ENCODE peak calls at places on chromosomes 4 and X, in four cellular contexts. One of them, this sample, is unnamed. For H3K27me3 and H3K4me1, the result is how much of the 10 kb centered on the place peaks cover.

GRCh38 chr4:140098481-140099132 is 55.4 kb downstream of the MAML3 start:
- DNase-seq in sigmoid colon: no peak
- DNase-seq in tibial nerve: no peak
- DNase-seq in suprapubic skin: no peak
- DNase-seq in this sample: no peak

GRCh38 chr4:513327-513726 is 14.3 kb downstream of the PIGG start:
- DNase-seq in sigmoid colon: peak
- DNase-seq in suprapubic skin: no peak
- DNase-seq in tibial nerve: no peak
- DNase-seq in this sample: no peak

GRCh38 chr4:138773321-138773720 is 242.3 kb upstream of the NOCT start:
- DNase-seq in tibial nerve: no peak
- DNase-seq in sigmoid colon: no peak
- DNase-seq in suprapubic skin: no peak
- DNase-seq in this sample: no peak

GRCh38 chr4:12545845-12546244 is 938.3 kb downstream of the RAB28 start:
- DNase-seq in tibial nerve: no peak
- DNase-seq in sigmoid colon: no peak
- DNase-seq in suprapubic skin: no peak
- DNase-seq in this sample: no peak

GRCh38 chr4:5712517-5712916 is 1.5 kb downstream of the EVC start:
- DNase-seq in suprapubic skin: no peak
- DNase-seq in tibial nerve: no peak
- DNase-seq in sigmoid colon: no peak
- DNase-seq in this sample: no peak

GRCh38 chr4:147362868-147363440 is 117.9 kb upstream of the EDNRA start:
- DNase-seq in sigmoid colon: peak
- DNase-seq in tibial nerve: peak
- DNase-seq in suprapubic skin: no peak
- DNase-seq in this sample: no peak

GRCh38 chr4:129900430-129900953 is 804.5 kb downstream of the C4orf33 start:
- DNase-seq in tibial nerve: no peak
- DNase-seq in suprapubic skin: no peak
- DNase-seq in sigmoid colon: no peak
- DNase-seq in this sample: no peak

GRCh38 chr4:89434364-89434988 is 126.9 kb upstream of the GPRIN3 start:
- DNase-seq in tibial nerve: no peak
- DNase-seq in sigmoid colon: no peak
- DNase-seq in suprapubic skin: no peak
- DNase-seq in this sample: no peak

GRCh38 chrX:19017271-19017670 is 33.4 kb upstream of the PHKA2 start:
- DNase-seq in tibial nerve: no peak
- DNase-seq in sigmoid colon: no peak
- DNase-seq in suprapubic skin: no peak
- DNase-seq in this sample: no peak

GRCh38 chrX:130771648-130772312 is 131.2 kb downstream of the ENOX2 start:
- DNase-seq in tibial nerve: no peak
- DNase-seq in suprapubic skin: no peak
- DNase-seq in sigmoid colon: no peak
- DNase-seq in this sample: no peak

GRCh38 chr4:39062094-39062493 is at the start of gene KLHL5:
- DNase-seq in sigmoid colon: no peak
- DNase-seq in tibial nerve: no peak
- DNase-seq in suprapubic skin: no peak
- DNase-seq in this sample: no peak

GRCh38 chrX:150763303-150763797 is 70.2 kb downstream of the MTMR1 start:
- DNase-seq in suprapubic skin: no peak
- DNase-seq in tibial nerve: no peak
- DNase-seq in sigmoid colon: no peak
- DNase-seq in this sample: no peak

GRCh38 chr4:155964016-155964891 is 10.6 kb upstream of the CTSO start:
- DNase-seq in suprapubic skin: no peak
- DNase-seq in tibial nerve: no peak
- DNase-seq in sigmoid colon: no peak
- DNase-seq in this sample: no peak

GRCh38 chr4:175953960-175954521 is 111.6 kb upstream of the WDR17 start:
- DNase-seq in tibial nerve: no peak
- DNase-seq in sigmoid colon: no peak
- DNase-seq in suprapubic skin: no peak
- DNase-seq in this sample: no peak

GRCh38 chr4:164193676-164194075 is 560.3 kb upstream of the SMIM31 start:
- DNase-seq in suprapubic skin: no peak
- DNase-seq in tibial nerve: no peak
- DNase-seq in sigmoid colon: no peak
- DNase-seq in this sample: no peak

GRCh38 chr4:164203476-164203875 is 550.5 kb upstream of the SMIM31 start:
- DNase-seq in suprapubic skin: no peak
- DNase-seq in tibial nerve: no peak
- DNase-seq in sigmoid colon: no peak
- DNase-seq in this sample: no peak

GRCh38 chr4:164192844-164193243 is 561.1 kb upstream of the SMIM31 start:
- DNase-seq in sigmoid colon: no peak
- DNase-seq in suprapubic skin: no peak
- DNase-seq in tibial nerve: no peak
- DNase-seq in this sample: no peak

GRCh38 chr4:164197556-164197955 is 556.4 kb upstream of the SMIM31 start:
- DNase-seq in sigmoid colon: no peak
- DNase-seq in tibial nerve: no peak
- DNase-seq in suprapubic skin: no peak
- DNase-seq in this sample: no peak
- TF ChIP-seq EP300 in sigmoid colon: no peak
- TF ChIP-seq EP300 in tibial nerve: no peak
- TF ChIP-seq EP300 in suprapubic skin: no peak
- TF ChIP-seq EP300 in this sample: no peak

GRCh38 chr4:10285028-10285427 is 168.4 kb upstream of the WDR1 start:
- DNase-seq in tibial nerve: no peak
- DNase-seq in sigmoid colon: no peak
- DNase-seq in suprapubic skin: no peak
- DNase-seq in this sample: no peak
- H3K27me3 ChIP-seq in tibial nerve: under half
- H3K27me3 ChIP-seq in sigmoid colon: under half
- H3K27me3 ChIP-seq in suprapubic skin: under half
- H3K27me3 ChIP-seq in this sample: under half

GRCh38 chrX:101262590-101262989 is 28.5 kb downstream of the TAF7L start:
- DNase-seq in tibial nerve: no peak
- DNase-seq in suprapubic skin: no peak
- DNase-seq in sigmoid colon: no peak
- DNase-seq in this sample: no peak

GRCh38 chrX:101258260-101258581 is 32.9 kb downstream of the TAF7L start:
- DNase-seq in sigmoid colon: no peak
- DNase-seq in tibial nerve: no peak
- DNase-seq in suprapubic skin: no peak
- DNase-seq in this sample: no peak

GRCh38 chrX:101260435-101260834 is 30.7 kb downstream of the TAF7L start:
- DNase-seq in tibial nerve: no peak
- DNase-seq in suprapubic skin: no peak
- DNase-seq in sigmoid colon: no peak
- DNase-seq in this sample: no peak

GRCh38 chrX:101252634-101253033 is 33.0 kb downstream of the DRP2 start:
- DNase-seq in suprapubic skin: no peak
- DNase-seq in sigmoid colon: no peak
- DNase-seq in tibial nerve: no peak
- DNase-seq in this sample: no peak

GRCh38 chrX:101257448-101258259 is 33.5 kb downstream of the TAF7L start:
- DNase-seq in suprapubic skin: no peak
- DNase-seq in tibial nerve: no peak
- DNase-seq in sigmoid colon: no peak
- DNase-seq in this sample: no peak
- H3K4me1 ChIP-seq in suprapubic skin: under half
- H3K4me1 ChIP-seq in tibial nerve: under half
- H3K4me1 ChIP-seq in sigmoid colon: under half
- H3K4me1 ChIP-seq in this sample: under half

DNA sequence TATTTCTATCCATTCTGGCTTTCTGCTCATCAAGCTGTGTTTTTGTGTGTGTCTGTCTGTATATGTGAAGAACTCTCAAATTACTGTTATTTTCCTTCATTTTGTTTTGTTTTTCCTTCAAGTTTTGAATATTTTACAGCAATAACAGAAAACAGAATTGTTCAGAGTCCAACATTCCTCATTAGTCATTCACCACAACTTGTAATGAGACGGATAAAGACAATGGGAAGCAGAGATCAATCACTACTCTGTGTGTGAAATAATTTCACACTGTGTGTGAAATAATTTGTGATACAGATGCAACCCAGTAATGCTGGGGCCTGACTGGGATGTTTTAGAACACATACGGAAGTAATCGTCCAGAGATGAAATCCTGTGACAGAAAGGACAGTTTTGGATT is 55.2 kb downstream of the HPGD start:
- DNase-seq in tibial nerve: no peak
- DNase-seq in sigmoid colon: no peak
- DNase-seq in suprapubic skin: no peak
- DNase-seq in this sample: no peak
- TF ChIP-seq EP300 in tibial nerve: no peak
- TF ChIP-seq EP300 in sigmoid colon: no peak
- TF ChIP-seq EP300 in suprapubic skin: no peak
- TF ChIP-seq EP300 in this sample: no peak